ENCODE peak calls at places on chromosomes 13 and 19, in four cellular contexts. One of them, this sample, is unnamed.

GRCh38 chr19:5948697-5949564 is 29.0 kb downstream of the RANBP3 start:
- DNase-seq in HCT116: no peak
- DNase-seq in brain microvascular endothelial cell: no peak
- DNase-seq in Peyer's patch: no peak
- DNase-seq in this sample: no peak

GRCh38 chr19:6238256-6238642 is 41.5 kb downstream of the MLLT1 start:
- DNase-seq in HCT116: no peak
- DNase-seq in brain microvascular endothelial cell: no peak
- DNase-seq in Peyer's patch: no peak
- DNase-seq in this sample: no peak

GRCh38 chr13:113932060-113932459 is 41.8 kb downstream of the C13orf46 start:
- DNase-seq in HCT116: no peak
- DNase-seq in brain microvascular endothelial cell: no peak
- DNase-seq in Peyer's patch: peak
- DNase-seq in this sample: no peak

GRCh38 chr13:74246398-74246975 is 112.3 kb upstream of the KLF12 start:
- DNase-seq in HCT116: no peak
- DNase-seq in brain microvascular endothelial cell: peak
- DNase-seq in Peyer's patch: no peak
- DNase-seq in this sample: peak

GRCh38 chr13:38947049-38947448 is 43.6 kb downstream of the STOML3 start:
- DNase-seq in HCT116: no peak
- DNase-seq in brain microvascular endothelial cell: no peak
- DNase-seq in Peyer's patch: no peak
- DNase-seq in this sample: no peak

GRCh38 chr13:99916366-99917103 is 55.0 kb downstream of the ZIC5 start:
- DNase-seq in HCT116: peak
- DNase-seq in brain microvascular endothelial cell: peak
- DNase-seq in Peyer's patch: no peak
- DNase-seq in this sample: peak

GRCh38 chr13:43758834-43759233 is 27.9 kb downstream of the ENOX1 start:
- DNase-seq in HCT116: no peak
- DNase-seq in brain microvascular endothelial cell: no peak
- DNase-seq in Peyer's patch: no peak
- DNase-seq in this sample: no peak

GRCh38 chr13:24083141-24083540 is 77.4 kb upstream of the SPATA13 start:
- DNase-seq in HCT116: no peak
- DNase-seq in brain microvascular endothelial cell: no peak
- DNase-seq in Peyer's patch: no peak
- DNase-seq in this sample: no peak

GRCh38 chr19:11530432-11530831 is 1.5 kb upstream of the ECSIT start:
- DNase-seq in HCT116: peak
- DNase-seq in brain microvascular endothelial cell: peak
- DNase-seq in Peyer's patch: peak
- DNase-seq in this sample: peak

GRCh38 chr13:97258801-97259200 is 36.7 kb downstream of the MBNL2 start:
- DNase-seq in HCT116: no peak
- DNase-seq in brain microvascular endothelial cell: peak
- DNase-seq in Peyer's patch: no peak
- DNase-seq in this sample: peak

GRCh38 chr19:679418-680286 is 3.5 kb downstream of the FSTL3 start:
- DNase-seq in HCT116: no peak
- DNase-seq in brain microvascular endothelial cell: no peak
- DNase-seq in Peyer's patch: peak
- DNase-seq in this sample: peak

GRCh38 chr13:110127986-110128511 is 178.9 kb downstream of the COL4A1 start:
- DNase-seq in HCT116: no peak
- DNase-seq in brain microvascular endothelial cell: no peak
- DNase-seq in Peyer's patch: no peak
- DNase-seq in this sample: no peak

GRCh38 chr13:54226866-54227265 is 1198.3 kb downstream of the OLFM4 start:
- DNase-seq in HCT116: no peak
- DNase-seq in brain microvascular endothelial cell: no peak
- DNase-seq in Peyer's patch: no peak
- DNase-seq in this sample: no peak

GRCh38 chr13:113495494-113496251 is 5.2 kb upstream of the DCUN1D2 start:
- DNase-seq in HCT116: no peak
- DNase-seq in brain microvascular endothelial cell: no peak
- DNase-seq in Peyer's patch: no peak
- DNase-seq in this sample: peak

GRCh38 chr19:5696196-5697021 is 6.3 kb downstream of the RPL36 start:
- DNase-seq in HCT116: no peak
- DNase-seq in brain microvascular endothelial cell: no peak
- DNase-seq in Peyer's patch: no peak
- DNase-seq in this sample: no peak

GRCh38 chr19:49389406-49389805 is 1.4 kb downstream of the KASH5 start:
- DNase-seq in HCT116: no peak
- DNase-seq in brain microvascular endothelial cell: no peak
- DNase-seq in Peyer's patch: no peak
- DNase-seq in this sample: no peak

GRCh38 chr19:16883518-16883917 is 5.3 kb upstream of the F2RL3 start:
- DNase-seq in HCT116: no peak
- DNase-seq in brain microvascular endothelial cell: no peak
- DNase-seq in Peyer's patch: no peak
- DNase-seq in this sample: no peak

GRCh38 chr19:18966304-18966703 is 25.3 kb upstream of the HOMER3 start:
- DNase-seq in HCT116: no peak
- DNase-seq in brain microvascular endothelial cell: no peak
- DNase-seq in Peyer's patch: no peak
- DNase-seq in this sample: no peak

GRCh38 chr19:54426291-54426918 is 11.1 kb downstream of the TTYH1 start:
- DNase-seq in HCT116: no peak
- DNase-seq in brain microvascular endothelial cell: no peak
- DNase-seq in Peyer's patch: no peak
- DNase-seq in this sample: no peak

GRCh38 chr13:80870186-80870585 is 529.3 kb upstream of the SPRY2 start:
- DNase-seq in HCT116: no peak
- DNase-seq in brain microvascular endothelial cell: no peak
- DNase-seq in Peyer's patch: no peak
- DNase-seq in this sample: no peak

GRCh38 chr13:93248627-93249047 is 22.0 kb downstream of the GPC6 start:
- DNase-seq in HCT116: no peak
- DNase-seq in brain microvascular endothelial cell: peak
- DNase-seq in Peyer's patch: no peak
- DNase-seq in this sample: no peak

GRCh38 chr13:24135674-24136300 is 24.7 kb upstream of the SPATA13 start:
- DNase-seq in HCT116: no peak
- DNase-seq in brain microvascular endothelial cell: peak
- DNase-seq in Peyer's patch: no peak
- DNase-seq in this sample: peak

GRCh38 chr13:95300625-95301134 is 571 bp downstream of the ABCC4 start:
- DNase-seq in HCT116: peak
- DNase-seq in brain microvascular endothelial cell: peak
- DNase-seq in Peyer's patch: peak
- DNase-seq in this sample: peak

GRCh38 chr13:90613076-90613795 is 734.3 kb upstream of the MIR17HG start:
- DNase-seq in HCT116: no peak
- DNase-seq in brain microvascular endothelial cell: no peak
- DNase-seq in Peyer's patch: no peak
- DNase-seq in this sample: no peak

GRCh38 chr13:33218020-33218419 is 67.5 kb downstream of the STARD13 start:
- DNase-seq in HCT116: peak
- DNase-seq in brain microvascular endothelial cell: peak
- DNase-seq in Peyer's patch: no peak
- DNase-seq in this sample: no peak

GRCh38 chr13:23433171-23434153 is at the start of gene SACS:
- DNase-seq in HCT116: no peak
- DNase-seq in brain microvascular endothelial cell: peak
- DNase-seq in Peyer's patch: no peak
- DNase-seq in this sample: peak

GRCh38 chr13:32791545-32792172 is 205.4 kb downstream of the PDS5B start:
- DNase-seq in HCT116: no peak
- DNase-seq in brain microvascular endothelial cell: no peak
- DNase-seq in Peyer's patch: no peak
- DNase-seq in this sample: peak

GRCh38 chr13:24232474-24232873 is 72.0 kb downstream of the SPATA13 start:
- DNase-seq in HCT116: no peak
- DNase-seq in brain microvascular endothelial cell: no peak
- DNase-seq in Peyer's patch: no peak
- DNase-seq in this sample: no peak

DNA sequence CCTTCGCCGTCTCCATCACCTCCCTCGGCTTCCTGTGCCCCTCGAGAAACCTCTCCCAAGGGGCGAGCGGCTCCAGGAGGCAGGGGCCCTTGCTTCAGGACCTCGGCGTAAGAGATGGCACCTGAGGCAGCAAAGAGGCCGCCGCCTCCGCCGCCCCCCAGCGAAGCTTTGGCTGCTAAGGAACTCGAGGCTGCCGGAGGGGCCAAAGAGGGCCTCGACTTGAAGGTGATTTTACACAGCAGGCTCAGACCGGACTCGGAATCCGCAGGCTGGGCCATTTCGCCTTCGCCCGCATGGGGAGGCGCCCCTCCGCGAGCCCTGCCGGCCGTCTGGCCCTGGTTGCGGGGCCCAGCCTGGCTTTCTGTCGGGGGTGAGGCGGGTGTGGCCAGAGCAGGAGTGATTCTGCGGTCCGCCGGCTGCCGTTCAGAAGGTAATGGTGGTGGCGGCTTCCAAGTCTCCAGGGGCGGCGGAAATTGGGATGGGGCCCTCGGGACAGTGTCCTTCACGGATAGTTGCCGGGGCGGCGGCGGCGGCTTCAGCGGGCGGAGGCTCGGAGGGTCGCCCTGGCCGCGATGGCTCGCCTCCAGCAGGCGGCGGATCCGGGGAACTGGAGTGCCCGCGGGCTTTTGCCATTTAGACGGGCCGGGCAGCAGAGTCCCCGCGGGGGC is 1.4 kb downstream of the GGN start:
- DNase-seq in HCT116: no peak
- DNase-seq in brain microvascular endothelial cell: no peak
- DNase-seq in Peyer's patch: no peak
- DNase-seq in this sample: no peak
- H3K4me3 ChIP-seq in HCT116: no peak
- H3K4me3 ChIP-seq in brain microvascular endothelial cell: no peak
- H3K4me3 ChIP-seq in Peyer's patch: peak
- H3K4me3 ChIP-seq in this sample: no peak

GRCh38 chr19:9011875-9012274 is 1.7 kb upstream of the MUC16 start:
- DNase-seq in HCT116: no peak
- DNase-seq in brain microvascular endothelial cell: no peak
- DNase-seq in Peyer's patch: no peak
- DNase-seq in this sample: no peak
- TF ChIP-seq CTCF in HCT116: no peak
- TF ChIP-seq CTCF in brain microvascular endothelial cell: no peak
- TF ChIP-seq CTCF in Peyer's patch: no peak
- TF ChIP-seq CTCF in this sample: no peak

GRCh38 chr19:39097299-39097698 is 13.1 kb downstream of the ACP7 start:
- DNase-seq in HCT116: no peak
- DNase-seq in brain microvascular endothelial cell: no peak
- DNase-seq in Peyer's patch: no peak
- DNase-seq in this sample: no peak
- H3K4me3 ChIP-seq in HCT116: no peak
- H3K4me3 ChIP-seq in brain microvascular endothelial cell: no peak
- H3K4me3 ChIP-seq in Peyer's patch: no peak
- H3K4me3 ChIP-seq in this sample: no peak

GRCh38 chr13:98781905-98782304 is 29.4 kb upstream of the SLC15A1 start:
- DNase-seq in HCT116: no peak
- DNase-seq in brain microvascular endothelial cell: no peak
- DNase-seq in Peyer's patch: peak
- DNase-seq in this sample: no peak
- TF ChIP-seq CTCF in HCT116: no peak
- TF ChIP-seq CTCF in brain microvascular endothelial cell: no peak
- TF ChIP-seq CTCF in Peyer's patch: no peak
- TF ChIP-seq CTCF in this sample: no peak

DNA sequence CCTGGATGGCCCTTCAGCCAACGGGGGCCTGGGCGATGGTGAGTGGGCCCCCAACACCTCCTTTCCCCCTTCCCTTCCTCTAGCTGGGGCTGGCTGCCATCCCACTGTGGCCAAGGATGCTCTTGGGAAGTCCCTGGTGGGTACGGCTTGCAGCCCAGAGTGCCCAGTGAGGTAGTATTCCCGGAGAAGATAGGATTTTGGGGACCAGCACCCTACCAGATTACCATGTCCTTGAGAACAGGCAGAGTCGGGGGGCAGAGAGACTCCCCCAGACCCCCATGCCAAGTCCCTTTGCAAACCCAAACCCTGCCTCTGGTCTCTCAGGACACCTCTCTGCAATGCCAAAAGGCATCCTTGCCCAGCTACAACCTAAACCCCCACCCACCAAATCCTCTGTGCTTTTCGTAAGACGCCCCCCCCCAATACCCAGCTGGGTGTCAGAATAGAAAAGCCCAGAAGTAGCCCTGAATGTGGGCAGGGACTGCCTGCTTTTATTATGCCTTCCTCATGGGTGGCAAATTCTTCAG is 1.7 kb downstream of the HIF3A start:
- DNase-seq in HCT116: no peak
- DNase-seq in brain microvascular endothelial cell: no peak
- DNase-seq in Peyer's patch: no peak
- DNase-seq in this sample: no peak
- H3K4me3 ChIP-seq in HCT116: peak
- H3K4me3 ChIP-seq in brain microvascular endothelial cell: peak
- H3K4me3 ChIP-seq in Peyer's patch: peak
- H3K4me3 ChIP-seq in this sample: peak

GRCh38 chr13:55244991-55245644 is 1895.6 kb upstream of the PRR20A start:
- DNase-seq in HCT116: no peak
- DNase-seq in brain microvascular endothelial cell: no peak
- DNase-seq in Peyer's patch: no peak
- DNase-seq in this sample: peak
- TF ChIP-seq CTCF in HCT116: no peak
- TF ChIP-seq CTCF in brain microvascular endothelial cell: peak
- TF ChIP-seq CTCF in Peyer's patch: no peak
- TF ChIP-seq CTCF in this sample: no peak

DNA sequence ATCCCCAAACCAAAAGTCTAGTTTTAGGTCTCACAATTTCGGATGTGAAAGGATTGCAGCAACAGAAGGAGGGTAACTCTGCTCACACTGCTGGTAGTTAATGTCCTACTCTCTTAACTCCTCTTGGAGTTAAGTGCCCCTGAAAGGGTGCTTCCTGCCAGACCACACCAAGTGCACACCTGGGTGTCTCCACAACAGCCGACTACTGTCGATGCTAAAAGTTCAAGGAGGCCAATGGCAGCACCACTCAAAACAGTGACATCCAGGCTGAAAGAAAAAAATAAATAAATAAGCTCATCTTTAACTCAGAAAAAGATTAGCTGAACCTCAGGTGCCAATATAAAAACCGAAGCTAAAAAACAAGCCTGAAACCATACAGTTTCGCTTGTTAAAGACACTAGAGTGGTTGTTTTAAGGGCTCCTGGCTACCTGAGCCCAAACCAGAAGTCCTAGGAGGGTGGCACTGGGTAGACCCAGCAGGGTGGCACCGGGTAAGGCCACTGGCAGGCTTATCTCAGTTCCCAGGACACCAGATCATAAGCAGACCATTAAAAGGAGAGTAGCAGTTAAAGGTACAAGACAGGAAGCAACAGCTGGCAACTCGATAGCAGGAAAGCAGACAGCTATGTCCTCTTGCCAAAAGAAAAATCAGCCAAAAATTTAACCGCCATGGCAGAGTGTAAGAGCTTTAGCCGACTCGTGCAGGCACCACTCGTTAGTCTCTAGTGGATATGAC is 39.3 kb downstream of the BRD4 start:
- DNase-seq in HCT116: no peak
- DNase-seq in brain microvascular endothelial cell: no peak
- DNase-seq in Peyer's patch: no peak
- DNase-seq in this sample: no peak
- H3K4me3 ChIP-seq in HCT116: no peak
- H3K4me3 ChIP-seq in brain microvascular endothelial cell: no peak
- H3K4me3 ChIP-seq in Peyer's patch: no peak
- H3K4me3 ChIP-seq in this sample: no peak